ENCODE peak calls at places on chromosome 1, in four cellular contexts. F is A549, E is fibroblast of lung, D is aorta. H is an unnamed sample.

GRCh38 chr1:201925301-201925567 is 21.1 kb downstream of the LMOD1 start:
- DNase-seq in D (no peak), E (no peak), F (no peak), H (no peak)

GRCh38 chr1:143720087-143721023 is 251.4 kb downstream of the FAM72C start:
- DNase-seq in D (peak), F (peak), E (peak), H (no peak)

GRCh38 chr1:116460748-116461376 is 87.8 kb downstream of the ATP1A1 start:
- DNase-seq in D (no peak), F (no peak), E (no peak), H (no peak)

GRCh38 chr1:48115835-48116234 is 106.7 kb upstream of the SLC5A9 start:
- DNase-seq in D (no peak), F (no peak), E (no peak), H (no peak)

GRCh38 chr1:103547840-103548239 is 22.3 kb downstream of the RNPC3 start:
- DNase-seq in F (no peak), E (no peak), D (no peak), H (no peak)

GRCh38 chr1:179169616-179170467 is 59.6 kb downstream of the ABL2 start:
- DNase-seq in D (no peak), F (no peak), E (peak), H (no peak)

GRCh38 chr1:207806531-207807394 is 54.9 kb downstream of the CD46 start:
- DNase-seq in D (no peak), F (no peak), E (peak), H (no peak)

GRCh38 chr1:24713176-24713575 is 32.1 kb upstream of the CLIC4 start:
- DNase-seq in F (no peak), E (no peak), D (no peak), H (no peak)

GRCh38 chr1:55768345-55768952 is 553.3 kb upstream of the USP24 start:
- DNase-seq in F (no peak), D (no peak), E (no peak), H (no peak)

GRCh38 chr1:206864939-206865671 is at the start of gene IL20:
- DNase-seq in E (peak), F (peak), D (peak), H (no peak)

GRCh38 chr1:228983661-228984060 is 248.4 kb downstream of the RHOU start:
- DNase-seq in F (no peak), E (no peak), D (no peak), H (peak)

GRCh38 chr1:82319526-82319925 is 518.8 kb downstream of the ADGRL2 start:
- DNase-seq in F (no peak), E (no peak), D (no peak), H (no peak)

GRCh38 chr1:115036814-115037535 is 7.3 kb downstream of the TSHB start:
- DNase-seq in E (no peak), D (no peak), F (no peak), H (no peak)

GRCh38 chr1:155166373-155167165 is 6.5 kb downstream of the KRTCAP2 start:
- DNase-seq in F (no peak), E (peak), D (no peak), H (peak)

GRCh38 chr1:182426442-182427430 is 23.2 kb upstream of the RGSL1 start:
- DNase-seq in E (no peak), D (no peak), F (no peak), H (no peak)

GRCh38 chr1:235206533-235207201 is 45.6 kb upstream of the RBM34 start:
- DNase-seq in F (no peak), D (no peak), E (no peak), H (no peak)

GRCh38 chr1:177585492-177586220 is 384.2 kb downstream of the SEC16B start:
- DNase-seq in F (no peak), D (no peak), E (no peak), H (no peak)

GRCh38 chr1:182669266-182669665 is 15.1 kb downstream of the RGS8 start:
- DNase-seq in E (no peak), D (no peak), F (no peak), H (no peak)

GRCh38 chr1:36096500-36097412 is 8.1 kb downstream of the ADPRS start:
- DNase-seq in F (no peak), E (no peak), D (peak), H (peak)

GRCh38 chr1:93215322-93215721 is 34.8 kb downstream of the CCDC18 start:
- DNase-seq in F (no peak), D (no peak), E (no peak), H (no peak)

GRCh38 chr1:43879414-43879813 is 54.2 kb upstream of the ARTN start:
- DNase-seq in D (no peak), F (no peak), E (peak), H (no peak)

GRCh38 chr1:204464174-204464573 is 30.4 kb downstream of the PIK3C2B start:
- DNase-seq in F (no peak), E (no peak), D (no peak), H (no peak)

GRCh38 chr1:9835758-9836631 is 12.2 kb upstream of the CLSTN1 start:
- DNase-seq in D (no peak), E (peak), F (no peak), H (no peak)

GRCh38 chr1:233946724-233947123 is 42.2 kb downstream of the SLC35F3 start:
- DNase-seq in D (no peak), E (no peak), F (no peak), H (no peak)

GRCh38 chr1:119808491-119808890 is 2.8 kb downstream of the REG4 start:
- DNase-seq in D (no peak), E (no peak), F (no peak), H (no peak)

GRCh38 chr1:37513795-37514349 is 694 bp downstream of the MEAF6 start:
- DNase-seq in E (no peak), F (no peak), D (no peak), H (no peak)

GRCh38 chr1:84698718-84699117 is 8.5 kb upstream of the SSX2IP start:
- DNase-seq in E (peak), D (no peak), F (peak), H (no peak)
- H3K4me3 ChIP-seq in E (no peak), D (no peak), F (no peak), H (no peak)

DNA sequence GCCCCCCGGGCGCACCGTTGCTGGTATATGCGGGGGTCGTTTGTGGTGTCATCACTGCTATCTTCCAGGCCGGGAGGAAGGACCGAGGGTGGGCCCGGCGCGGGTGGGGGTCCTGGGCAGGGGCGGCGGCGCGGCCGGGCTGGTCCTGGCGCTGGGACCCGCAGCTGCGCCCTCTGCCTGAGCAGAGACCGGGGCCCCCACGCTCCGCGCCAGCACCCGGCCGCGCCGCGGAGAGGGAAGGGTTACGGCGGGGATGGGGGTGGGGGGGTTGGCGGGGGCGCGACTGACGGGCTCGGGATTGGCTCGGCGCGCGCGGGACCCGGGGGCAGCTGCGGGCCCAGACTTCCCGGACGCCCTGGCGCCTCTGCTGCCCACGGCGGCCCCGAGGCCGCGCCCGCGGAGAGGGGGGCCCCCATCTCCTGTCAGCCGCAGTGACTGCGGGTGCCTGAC is 13.8 kb upstream of the SAMD11 start:
- DNase-seq in F (no peak), D (peak), E (no peak), H (peak)
- H3K4me3 ChIP-seq in F (no peak), D (no peak), E (peak), H (peak)

DNA sequence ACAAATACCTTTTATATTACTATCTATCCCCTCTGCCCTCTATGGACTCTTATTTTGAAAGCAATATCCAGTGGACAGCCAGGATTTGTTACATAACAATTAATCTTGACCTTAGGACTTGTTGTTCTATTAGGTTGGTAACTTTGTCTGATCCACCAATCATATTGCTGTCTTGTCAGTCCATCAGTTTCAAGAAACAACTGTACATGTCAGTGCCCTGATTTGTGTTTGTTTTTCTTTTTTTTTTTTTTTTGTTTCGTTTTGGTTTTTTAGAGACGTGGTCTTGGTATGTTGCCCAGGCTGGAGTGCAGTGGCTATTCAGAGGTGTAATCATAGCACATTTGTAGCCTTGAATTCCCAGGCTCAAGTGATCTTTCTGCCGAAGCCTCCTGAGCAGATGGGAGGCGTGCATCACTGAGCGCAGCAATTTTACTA is 1.5 kb upstream of the SCP2 start:
- DNase-seq in E (peak), F (no peak), D (no peak), H (no peak)
- H3K4me3 ChIP-seq in E (no peak), F (no peak), D (no peak), H (no peak)

DNA sequence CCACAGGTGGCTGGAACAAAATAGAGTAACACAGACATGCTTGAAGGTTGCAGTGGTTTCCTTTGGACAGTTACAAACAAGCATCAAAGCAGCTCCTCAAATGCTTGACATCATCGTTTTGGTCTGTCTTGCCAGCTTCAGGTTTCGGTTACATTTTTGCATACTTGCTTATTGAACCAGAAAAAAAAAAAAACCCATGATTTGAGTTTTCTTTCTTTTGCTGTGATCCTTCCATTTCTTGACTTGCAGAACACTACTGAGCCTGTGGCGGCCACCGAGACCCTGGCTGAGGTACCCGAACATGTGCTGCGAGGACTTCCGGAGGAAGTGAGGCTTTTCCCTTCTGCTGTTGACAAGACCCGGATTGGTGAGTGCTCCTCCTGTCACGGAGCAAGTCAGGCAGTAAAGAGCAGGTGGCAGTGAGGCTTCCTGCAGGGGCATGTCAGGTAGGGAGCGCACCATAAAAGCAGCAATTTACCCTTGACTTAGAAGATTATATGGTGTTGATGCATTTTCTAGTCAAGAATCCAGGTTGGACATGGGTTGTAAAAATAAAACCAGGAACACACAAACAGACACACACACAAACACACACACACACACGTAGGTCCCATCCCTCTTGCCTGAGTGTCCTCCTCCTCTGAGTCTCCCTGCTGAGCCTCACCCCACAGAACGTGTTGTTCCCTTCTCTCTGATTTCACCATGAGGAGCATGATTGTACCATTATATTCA is 30.9 kb downstream of the PRDM2 start:
- DNase-seq in F (no peak), E (no peak), D (peak), H (no peak)
- H3K4me3 ChIP-seq in F (no peak), E (no peak), D (no peak), H (peak)